ENCODE peak calls at places on chromosomes 3 and 15, in seven cellular contexts. P, V, U, C, J, H and K are unnamed samples.

GRCh38 chr15:60343221-60343970 is 54.4 kb downstream of the ANXA2 start:
- DNase-seq in P (peak), V (no peak), U (no peak), C (no peak), J (no peak), H (no peak), K (peak)

GRCh38 chr3:58900372-58900771 is 149.5 kb downstream of the CFAP20DC start:
- DNase-seq in P (no peak), V (no peak), U (no peak), C (no peak), J (no peak), H (no peak), K (no peak)

GRCh38 chr15:101615986-101616848 is 36.0 kb downstream of the TM2D3 start:
- DNase-seq in P (peak), V (no peak), U (peak), C (no peak), J (peak), H (peak), K (peak)

GRCh38 chr3:149299938-149300791 is 33.3 kb downstream of the TM4SF18 start:
- DNase-seq in P (peak), V (no peak), U (peak), C (no peak), J (no peak), H (peak), K (peak)

GRCh38 chr15:61228025-61228901 is 839 bp downstream of the RORA start:
- DNase-seq in P (peak), V (no peak), U (peak), C (no peak), J (peak), H (peak), K (peak)

GRCh38 chr15:62594017-62594416 is 428.9 kb upstream of the C2CD4B start:
- DNase-seq in P (no peak), V (no peak), U (no peak), C (no peak), J (no peak), H (no peak), K (peak)

GRCh38 chr3:46883252-46884185 is 6.0 kb downstream of the PTH1R start:
- DNase-seq in P (peak), V (no peak), U (no peak), C (peak), J (no peak), H (peak), K (peak)

GRCh38 chr15:57357796-57358195 is 18.5 kb upstream of the CGNL1 start:
- DNase-seq in P (no peak), V (no peak), U (no peak), C (no peak), J (no peak), H (no peak), K (no peak)

GRCh38 chr3:32262201-32262600 is 23.7 kb downstream of the CMTM8 start:
- DNase-seq in P (no peak), V (no peak), U (no peak), C (no peak), J (no peak), H (no peak), K (no peak)

GRCh38 chr3:13215940-13216546 is 142.8 kb upstream of the IQSEC1 start:
- DNase-seq in P (peak), V (no peak), U (peak), C (no peak), J (no peak), H (peak), K (peak)